ENCODE peak calls at places on chromosomes 7 and 10, in nine cellular contexts. X is body of pancreas, L is kidney, O is ovary, U is H7, H is mesendoderm, A is Peyer's patch, E is right lobe of liver, I is adipocyte. V is an unnamed sample.

GRCh38 chr7:3504384-3504783 is 203.3 kb downstream of the SDK1 start:
- DNase-seq in O (no peak), U (no peak), I (no peak), A (no peak), H (no peak), X (no peak), L (no peak), E (no peak), V (no peak)

GRCh38 chr10:124572751-124573150 is 111.1 kb downstream of the LHPP start:
- DNase-seq in E (no peak), I (no peak), H (no peak), L (peak; percentile 14), O (no peak), U (peak; percentile 22), X (no peak), A (no peak), V (no peak)

GRCh38 chr10:35391153-35391953 is 55.0 kb downstream of the CCNY start:
- DNase-seq in I (no peak), X (no peak), H (no peak), U (no peak), A (no peak), L (no peak), O (no peak), E (no peak), V (no peak)

GRCh38 chr7:95688931-95689453 is 83.4 kb upstream of the DYNC1I1 start:
- DNase-seq in O (no peak), L (no peak), H (no peak), I (no peak), E (no peak), A (no peak), X (no peak), U (no peak), V (no peak)

GRCh38 chr10:56606202-56606601 is 245.1 kb upstream of the ZWINT start:
- DNase-seq in U (no peak), H (no peak), A (no peak), O (no peak), E (no peak), X (no peak), L (no peak), I (no peak), V (no peak)

GRCh38 chr10:117420768-117421167 is 45.5 kb upstream of the PDZD8 start:
- DNase-seq in A (no peak), X (no peak), E (no peak), O (no peak), I (no peak), L (no peak), H (no peak), U (no peak), V (no peak)

GRCh38 chr7:130996205-130996840 is 262.3 kb upstream of the KLF14 start:
- DNase-seq in L (no peak), U (no peak), O (no peak), H (no peak), X (no peak), I (no peak), A (no peak), E (no peak), V (no peak)

GRCh38 chr10:66927271-66927950 is 1.6 kb downstream of the LRRTM3 start:
- DNase-seq in O (no peak), E (no peak), A (no peak), I (no peak), H (no peak), U (no peak), X (no peak), L (no peak), V (no peak)

GRCh38 chr7:113154128-113154527 is 35.8 kb upstream of the SMIM30 start:
- DNase-seq in E (no peak), I (no peak), A (no peak), U (no peak), O (no peak), X (no peak), L (no peak), H (no peak), V (no peak)

GRCh38 chr7:157769870-157770213 is 433.0 kb downstream of the DNAJB6 start:
- DNase-seq in U (no peak), A (no peak), X (no peak), H (no peak), O (no peak), E (no peak), L (peak; percentile 64), I (no peak), V (no peak)

GRCh38 chr7:140475747-140476333 is 3.5 kb downstream of the MKRN1 start:
- DNase-seq in I (peak; percentile 77), L (no peak), H (peak; percentile 66), A (peak; percentile 75), O (peak; percentile 38), U (peak; percentile 58), E (no peak), X (peak; percentile 43), V (no peak)

GRCh38 chr10:124176309-124177179 is 83.1 kb upstream of the CHST15 start:
- DNase-seq in L (no peak), A (no peak), H (no peak), I (peak; percentile 16), U (no peak), E (no peak), O (no peak), X (no peak), V (no peak)

GRCh38 chr10:31615129-31615528 is 296.1 kb downstream of the ZEB1 start:
- DNase-seq in O (no peak), E (no peak), A (no peak), I (no peak), X (no peak), L (no peak), U (no peak), H (no peak), V (no peak)

GRCh38 chr7:93053209-93053945 is 64.4 kb downstream of the SAMD9 start:
- DNase-seq in O (no peak), E (no peak), I (no peak), H (no peak), U (no peak), A (no peak), X (no peak), L (no peak), V (no peak)

GRCh38 chr7:2312272-2312929 is 1.8 kb downstream of the SNX8 start:
- DNase-seq in X (no peak), L (peak; percentile 39), A (peak; percentile 49), O (no peak), H (no peak), U (peak; percentile 43), I (no peak), E (no peak), V (no peak)

GRCh38 chr7:50952544-50952943 is 169.8 kb upstream of the GRB10 start:
- DNase-seq in X (peak; percentile 81), H (no peak), A (no peak), I (no peak), E (no peak), U (no peak), O (no peak), L (no peak), V (no peak)

GRCh38 chr7:33395340-33395739 is 266.0 kb downstream of the BBS9 start:
- DNase-seq in X (no peak), H (no peak), U (no peak), E (no peak), A (no peak), L (no peak), O (no peak), I (no peak), V (no peak)

GRCh38 chr7:1810961-1811849 is 141.1 kb downstream of the ELFN1 start:
- DNase-seq in H (no peak), E (no peak), O (no peak), A (no peak), I (no peak), U (peak; percentile 33), X (no peak), L (peak; percentile 55), V (no peak)

GRCh38 chr7:74525881-74526280 is 72.2 kb downstream of the GTF2IRD1 start:
- DNase-seq in O (no peak), X (peak; percentile 82), H (peak; percentile 69), A (peak; percentile 82), U (peak; percentile 94), I (no peak), E (no peak), L (peak; percentile 83), V (no peak)

DNA sequence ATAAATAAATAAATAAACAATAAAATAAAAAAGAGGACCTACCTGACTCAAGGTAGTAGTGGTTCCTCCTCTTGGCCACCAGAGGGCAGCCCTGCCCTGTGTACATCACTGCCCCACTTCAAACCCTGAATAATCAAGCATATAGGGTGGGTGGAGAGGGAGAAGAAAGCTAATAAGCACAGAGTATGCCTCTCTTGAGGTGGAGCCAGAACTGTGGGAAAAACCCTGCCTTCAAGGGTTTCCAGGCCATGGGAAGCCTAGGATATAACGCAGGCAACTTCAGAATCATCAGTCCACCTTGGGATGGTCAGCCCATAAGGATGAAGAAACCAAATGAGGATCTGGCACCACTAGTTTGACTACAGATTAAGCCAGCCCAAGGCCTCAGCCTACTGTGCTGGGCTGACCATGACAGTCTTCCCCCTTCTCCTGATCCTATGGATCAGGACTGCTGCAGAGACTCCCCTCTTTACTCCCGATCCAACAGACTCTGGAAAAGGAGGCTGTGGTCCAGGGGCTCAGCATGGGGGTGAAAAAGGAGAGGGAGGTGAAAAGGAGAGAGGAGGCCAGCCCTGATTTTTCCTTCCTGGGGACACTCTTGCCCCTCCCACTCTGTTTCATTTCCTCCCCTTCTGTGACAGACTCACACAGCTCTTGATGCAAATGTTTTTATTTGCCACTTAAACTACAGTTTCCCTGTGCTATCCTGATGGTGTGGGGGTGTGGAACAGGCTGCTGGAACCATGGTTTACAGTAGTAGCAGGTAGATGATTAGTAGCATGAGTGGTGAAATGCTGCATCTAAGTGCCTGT is 10.1 kb downstream of the AVPI1 start:
- DNase-seq in I (peak; percentile 75), X (peak; percentile 47), E (no peak), O (no peak), U (peak; percentile 90), L (no peak), A (peak; percentile 69), H (peak; percentile 69), V (no peak)
- H3K36me3 ChIP-seq in I (peaks cover 65% of the 10 kb centered on the region), X (peaks cover 1% of the 10 kb centered on the region), E (peaks cover 36% of the 10 kb centered on the region), O (no peaks in the 10 kb centered on the region), U (peaks cover 17% of the 10 kb centered on the region), L (peaks cover 19% of the 10 kb centered on the region), A (no peaks in the 10 kb centered on the region), H (peaks cover 10% of the 10 kb centered on the region), V (peaks cover 92% of the 10 kb centered on the region)

GRCh38 chr10:11018830-11019692 is 1.4 kb downstream of the CELF2 start:
- DNase-seq in I (no peak), O (no peak), U (no peak), E (no peak), H (no peak), L (no peak), X (no peak), A (no peak), V (no peak)
- H3K4me3 ChIP-seq in I (peak overlapping the region; percentile 91), O (peak overlapping the region; percentile 96), U (peak overlapping the region; percentile 66), E (no peak overlapping the region), H (peak overlapping the region; percentile 39), L (peak overlapping the region; percentile 25), X (no peak overlapping the region), A (peak overlapping the region; percentile 81), V (peak overlapping the region; percentile 67)

DNA sequence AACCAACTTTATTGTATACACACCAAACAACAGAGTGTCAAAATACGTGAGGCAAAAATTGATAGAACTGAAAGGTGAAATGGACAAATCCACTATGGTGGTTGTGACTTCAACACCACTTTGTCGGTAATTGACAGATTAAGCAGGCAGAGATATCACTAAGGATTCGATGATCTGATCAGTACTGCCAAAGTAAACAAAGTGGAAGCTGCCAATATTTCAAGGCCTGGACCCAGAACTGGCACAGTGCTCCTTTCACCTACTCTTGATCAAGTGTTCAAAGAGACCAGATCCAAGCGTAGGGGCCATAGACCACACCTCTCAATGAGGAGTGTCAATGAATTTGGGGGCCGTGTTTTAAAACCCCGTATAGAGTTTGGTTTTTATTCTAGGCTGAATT is 167.0 kb downstream of the CDK14 start:
- DNase-seq in E (peak; percentile 79), H (no peak), I (no peak), L (no peak), X (peak; percentile 35), O (no peak), A (no peak), U (no peak), V (no peak)
- H3K36me3 ChIP-seq in E (no peaks in the 10 kb centered on the region), H (no peaks in the 10 kb centered on the region), I (no peaks in the 10 kb centered on the region), L (no peaks in the 10 kb centered on the region), X (no peaks in the 10 kb centered on the region), O (no peaks in the 10 kb centered on the region), A (no peaks in the 10 kb centered on the region), U (no peaks in the 10 kb centered on the region), V (no peaks in the 10 kb centered on the region)

GRCh38 chr10:27319752-27320561 is 79.4 kb upstream of the ACBD5 start:
- DNase-seq in H (no peak), E (peak; percentile 71), U (peak; percentile 44), I (peak; percentile 35), A (peak; percentile 75), X (peak; percentile 52), O (peak; percentile 17), L (peak; percentile 93), V (peak; percentile 86)
- H3K4me3 ChIP-seq in H (no peak overlapping the region), E (peak overlapping the region; percentile 34), U (peak overlapping the region; percentile 20), I (peak overlapping the region; percentile 68), A (peak overlapping the region; percentile 54), X (peak overlapping the region; percentile 12), O (no peak overlapping the region), L (no peak overlapping the region), V (peak overlapping the region; percentile 29)